ENCODE peak calls at places on chromosomes 7 and 10, in four cellular contexts. R, S, F and W are unnamed samples.

GRCh38 chr10:924524-924859 is 7.0 kb downstream of the LARP4B start:
- DNase-seq in R (no peak), S (no peak), F (no peak), W (no peak)

GRCh38 chr10:115989621-115990020 is 283.4 kb downstream of the GFRA1 start:
- DNase-seq in R (no peak), S (no peak), F (no peak), W (no peak)

GRCh38 chr10:6328708-6329423 is 126.1 kb downstream of the PFKFB3 start:
- DNase-seq in R (no peak), S (no peak), F (no peak), W (no peak)

GRCh38 chr10:19412531-19412930 is 363.9 kb downstream of the MALRD1 start:
- DNase-seq in R (no peak), S (no peak), F (no peak), W (peak; percentile 16)

GRCh38 chr7:45892407-45893035 is 4.2 kb downstream of the IGFBP1 start:
- DNase-seq in R (no peak), S (no peak), F (no peak), W (peak; percentile 18)

GRCh38 chr10:37856881-37857286 is 526 bp downstream of the ZNF248 start:
- DNase-seq in R (peak; percentile 38), S (no peak), F (no peak), W (no peak)

GRCh38 chr10:103500481-103500880 is 7.0 kb downstream of the NEURL1 start:
- DNase-seq in R (no peak), S (no peak), F (no peak), W (no peak)

GRCh38 chr7:47571355-47572100 is 10.4 kb downstream of the TNS3 start:
- DNase-seq in R (no peak), S (no peak), F (no peak), W (peak; percentile 90)

GRCh38 chr7:14233026-14233897 is 243.8 kb upstream of the ETV1 start:
- DNase-seq in R (no peak), S (no peak), F (no peak), W (no peak)

GRCh38 chr7:157151626-157152339 is 13.1 kb downstream of the UBE3C start:
- DNase-seq in R (peak; percentile 55), S (no peak), F (no peak), W (no peak)

GRCh38 chr7:149715476-149715875 is 57.9 kb downstream of the ZNF467 start:
- DNase-seq in R (no peak), S (no peak), F (no peak), W (no peak)

GRCh38 chr10:44975487-44976331 is 2.9 kb downstream of the DEPP1 start:
- DNase-seq in R (peak; percentile 25), S (no peak), F (no peak), W (peak; percentile 83)

GRCh38 chr7:93559624-93560491 is 14.7 kb downstream of the CALCR start:
- DNase-seq in R (no peak), S (no peak), F (no peak), W (no peak)

GRCh38 chr10:30036341-30036740 is 23.0 kb downstream of the JCAD start:
- DNase-seq in R (no peak), S (no peak), F (no peak), W (no peak)

GRCh38 chr10:110528224-110528997 is 30.7 kb downstream of the DUSP5 start:
- DNase-seq in R (no peak), S (no peak), F (no peak), W (no peak)

GRCh38 chr10:38094158-38094922 is at the start of gene ZNF37A:
- DNase-seq in R (peak; percentile 76), S (peak; percentile 39), F (peak; percentile 83), W (peak; percentile 94)

GRCh38 chr7:29865526-29865925 is 59.2 kb downstream of the WIPF3 start:
- DNase-seq in R (no peak), S (no peak), F (no peak), W (peak; percentile 15)

GRCh38 chr7:29871787-29872398 is 65.6 kb downstream of the WIPF3 start:
- DNase-seq in R (no peak), S (no peak), F (no peak), W (no peak)

GRCh38 chr7:29864668-29865067 is 58.4 kb downstream of the WIPF3 start:
- DNase-seq in R (no peak), S (no peak), F (no peak), W (no peak)

GRCh38 chr7:29866490-29866930 is 60.2 kb downstream of the WIPF3 start:
- DNase-seq in R (no peak), S (no peak), F (no peak), W (no peak)
- TF ChIP-seq SRF in R (no peak), S (no peak), F (no peak), W (no peak)

DNA sequence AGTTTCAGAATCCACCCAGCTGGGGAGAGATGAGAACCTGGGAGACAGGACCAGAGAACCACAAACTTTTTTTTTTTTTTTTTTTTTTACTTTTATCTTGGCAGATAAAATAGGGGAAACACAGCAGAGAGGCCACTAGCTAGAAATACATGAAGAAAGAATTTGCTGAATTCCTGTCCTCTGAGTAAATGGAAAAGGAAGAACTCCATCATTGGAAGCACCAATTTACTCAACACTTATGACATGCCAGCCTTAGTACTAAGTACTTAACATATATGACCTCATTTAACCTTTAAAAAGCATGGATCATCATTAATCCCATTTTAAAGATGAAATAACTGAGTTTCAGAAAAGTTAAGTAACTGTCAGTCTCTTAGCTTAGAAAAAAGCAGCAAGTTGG is 343.0 kb upstream of the NPSR1 start:
- DNase-seq in R (no peak), S (no peak), F (no peak), W (no peak)
- TF ChIP-seq YY1 in R (no peak), S (no peak), F (no peak), W (no peak)

GRCh38 chr10:132539431-132539839 is 1.8 kb downstream of the INPP5A start:
- DNase-seq in R (no peak), S (no peak), F (no peak), W (no peak)
- TF ChIP-seq ATF2 in R (no peak), S (no peak), F (no peak), W (no peak)

GRCh38 chr10:124092270-124093075 is 925 bp downstream of the CHST15 start:
- DNase-seq in R (peak; percentile 20), S (no peak), F (no peak), W (no peak)

GRCh38 chr10:124089859-124090258 is 3.5 kb downstream of the CHST15 start:
- DNase-seq in R (no peak), S (no peak), F (no peak), W (no peak)

GRCh38 chr10:124091646-124092269 is 1.6 kb downstream of the CHST15 start:
- DNase-seq in R (no peak), S (no peak), F (no peak), W (no peak)

GRCh38 chr10:124088944-124089343 is 4.5 kb downstream of the CHST15 start:
- DNase-seq in R (no peak), S (no peak), F (no peak), W (no peak)

DNA sequence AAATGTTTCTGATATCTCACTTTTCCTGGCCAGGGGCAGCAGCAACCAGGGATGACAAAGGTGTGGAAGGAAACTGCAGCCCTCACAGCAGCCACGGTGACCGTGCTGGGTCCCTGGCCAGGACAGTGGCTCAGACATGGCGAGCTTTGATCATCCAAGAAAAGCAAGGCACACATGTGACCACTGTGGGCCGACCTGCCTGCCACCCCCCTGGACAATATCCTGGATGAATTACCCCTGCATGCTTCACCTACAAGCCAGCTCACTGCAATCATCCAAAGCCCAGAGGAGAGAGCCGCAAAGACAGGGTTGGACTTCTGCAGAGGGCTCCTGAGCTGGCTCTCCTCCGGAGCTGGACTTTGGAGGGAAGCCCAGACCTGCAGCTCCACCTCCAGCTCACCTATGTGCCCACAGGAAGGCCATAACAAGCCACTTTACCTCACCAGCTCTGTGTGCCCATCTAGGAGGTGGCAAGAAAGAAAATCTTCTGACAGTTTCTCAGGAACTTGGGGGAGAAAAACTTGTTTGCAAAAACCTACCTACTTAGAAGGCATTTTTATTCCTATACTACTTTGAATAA is 2.7 kb downstream of the CHST15 start:
- DNase-seq in R (no peak), S (no peak), F (no peak), W (peak; percentile 34)
- TF ChIP-seq SRF in R (no peak), S (no peak), F (no peak), W (no peak)

GRCh38 chr10:78746178-78746763 is 322.5 kb upstream of the ZMIZ1 start:
- DNase-seq in R (no peak), S (no peak), F (no peak), W (no peak)

GRCh38 chr10:78742406-78742729 is 326.4 kb upstream of the ZMIZ1 start:
- DNase-seq in R (no peak), S (no peak), F (no peak), W (no peak)

GRCh38 chr10:78745445-78745844 is 323.3 kb upstream of the ZMIZ1 start:
- DNase-seq in R (no peak), S (no peak), F (no peak), W (peak; percentile 75)

GRCh38 chr10:78742730-78743615 is 325.8 kb upstream of the ZMIZ1 start:
- DNase-seq in R (no peak), S (no peak), F (no peak), W (peak; percentile 72)

GRCh38 chr10:78744521-78745090 is 324.2 kb upstream of the ZMIZ1 start:
- DNase-seq in R (no peak), S (no peak), F (no peak), W (peak; percentile 56)
- TF ChIP-seq YY1 in R (no peak), S (no peak), F (no peak), W (no peak)

GRCh38 chr7:30705596-30705995 is 23.3 kb upstream of the CRHR2 start:
- DNase-seq in R (no peak), S (no peak), F (no peak), W (no peak)
- TF ChIP-seq ATF2 in R (no peak), S (no peak), F (no peak), W (no peak)

DNA sequence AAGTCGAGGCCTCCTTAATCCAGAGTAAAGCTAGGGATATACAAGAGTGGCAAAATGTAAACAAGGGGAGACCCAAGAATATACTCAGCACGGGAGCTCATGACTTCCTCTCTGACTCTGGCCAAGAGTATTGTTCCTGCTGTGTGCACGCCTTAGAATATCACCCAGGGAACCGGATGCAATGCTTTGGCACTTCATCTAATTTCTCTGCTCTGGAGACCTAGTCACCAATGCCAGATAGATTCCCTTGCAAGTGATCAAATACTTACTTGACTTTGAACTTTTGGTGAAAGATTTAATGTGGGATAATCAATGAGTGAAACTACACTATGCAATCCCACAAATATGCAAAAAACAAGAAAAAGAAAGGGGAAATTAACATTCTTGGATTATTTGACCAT is 695.5 kb downstream of the INHBA start:
- DNase-seq in R (no peak), S (no peak), F (no peak), W (no peak)
- TF ChIP-seq SRF in R (no peak), S (no peak), F (no peak), W (no peak)